ENCODE peak calls at places on chromosomes 12 and 14, in five cellular contexts. U is GM12878, I is MM.1S, R is astrocyte, A is neural progenitor cell. G is an unnamed sample.

GRCh38 chr14:63777024-63777423 is 49.2 kb upstream of the SGPP1 start:
- DNase-seq in R (peak; percentile 71), A (no peak), I (no peak), U (no peak), G (peak; percentile 76)

GRCh38 chr12:76685246-76685678 is 78.7 kb upstream of the ZDHHC17 start:
- DNase-seq in A (peak; percentile 56), U (no peak), I (no peak), R (no peak), G (peak; percentile 40)

GRCh38 chr14:25988536-25988935 is 609.3 kb downstream of the NOVA1 start:
- DNase-seq in A (no peak), I (no peak), U (no peak), R (no peak), G (no peak)

GRCh38 chr12:13347241-13348043 is 150.9 kb downstream of the EMP1 start:
- DNase-seq in I (no peak), U (no peak), A (no peak), R (peak; percentile 68), G (peak; percentile 79)

GRCh38 chr12:49061157-49061650 is 610 bp upstream of the KMT2D start:
- DNase-seq in I (peak; percentile 30), R (no peak), A (peak; percentile 31), U (no peak), G (no peak)

GRCh38 chr12:104352106-104352713 is 48.7 kb downstream of the EID3 start:
- DNase-seq in I (no peak), U (no peak), A (no peak), R (peak; percentile 36), G (no peak)

GRCh38 chr12:4975574-4975973 is 65.9 kb downstream of the KCNA1 start:
- DNase-seq in I (no peak), A (peak; percentile 50), U (no peak), R (no peak), G (no peak)

GRCh38 chr14:20376071-20376588 is 32.7 kb downstream of the PARP2 start:
- DNase-seq in A (no peak), I (no peak), U (no peak), R (no peak), G (no peak)

GRCh38 chr14:64995291-64995690 is 8.6 kb downstream of the FNTB start:
- DNase-seq in I (no peak), A (no peak), U (no peak), R (no peak), G (no peak)

GRCh38 chr12:107557026-107557425 is 128.6 kb upstream of the PWP1 start:
- DNase-seq in R (no peak), I (no peak), A (no peak), U (no peak), G (no peak)

GRCh38 chr14:55131782-55132181 is 2.7 kb downstream of the LGALS3 start:
- DNase-seq in A (no peak), U (no peak), R (no peak), I (no peak), G (no peak)

GRCh38 chr12:24591079-24591626 is 357.7 kb downstream of the BCAT1 start:
- DNase-seq in R (no peak), A (no peak), I (no peak), U (no peak), G (no peak)

GRCh38 chr12:120317258-120318105 is 10.1 kb downstream of the PLA2G1B start:
- DNase-seq in I (peak; percentile 97), A (peak; percentile 100), U (peak; percentile 97), R (peak; percentile 97), G (peak; percentile 99)

GRCh38 chr12:3704512-3705348 is 48.2 kb downstream of the CRACR2A start:
- DNase-seq in I (peak; percentile 29), R (no peak), A (no peak), U (no peak), G (peak; percentile 33)

GRCh38 chr14:39558525-39558924 is 126.3 kb upstream of the FBXO33 start:
- DNase-seq in U (no peak), A (no peak), R (no peak), I (no peak), G (no peak)

GRCh38 chr12:30785630-30786029 is 30.9 kb upstream of the CAPRIN2 start:
- DNase-seq in R (no peak), U (no peak), I (no peak), A (no peak), G (no peak)

GRCh38 chr12:6074979-6075585 is 49.4 kb downstream of the VWF start:
- DNase-seq in A (peak; percentile 51), R (no peak), I (peak; percentile 20), U (no peak), G (peak; percentile 41)

GRCh38 chr12:96241484-96242256 is 47.5 kb downstream of the ELK3 start:
- DNase-seq in I (no peak), U (no peak), A (no peak), R (peak; percentile 79), G (peak; percentile 80)

GRCh38 chr12:56785141-56785865 is 22.2 kb downstream of the HSD17B6 start:
- DNase-seq in A (no peak), R (no peak), I (no peak), U (no peak), G (no peak)

GRCh38 chr14:96017882-96018281 is 21.3 kb upstream of the C14orf132 start:
- DNase-seq in A (no peak), I (no peak), R (no peak), U (no peak), G (no peak)

GRCh38 chr14:21068521-21069387 is 1.4 kb upstream of the ARHGEF40 start:
- DNase-seq in U (no peak), I (peak; percentile 36), A (peak; percentile 84), R (peak; percentile 22), G (peak; percentile 50)

GRCh38 chr12:120238839-120239445 is 26.6 kb downstream of the PXN start:
- DNase-seq in U (no peak), I (no peak), R (no peak), A (no peak), G (no peak)

GRCh38 chr14:81412779-81413178 is 12.7 kb upstream of the STON2 start:
- DNase-seq in A (no peak), U (no peak), I (no peak), R (no peak), G (no peak)

GRCh38 chr12:130336723-130337475 is 788 bp upstream of the PIWIL1 start:
- DNase-seq in A (no peak), I (no peak), U (no peak), R (no peak), G (no peak)

GRCh38 chr14:60515696-60516284 is 6.8 kb downstream of the SIX6 start:
- DNase-seq in I (no peak), A (peak; percentile 89), R (no peak), U (no peak), G (no peak)

GRCh38 chr12:128052341-128052740 is 214.6 kb upstream of the TMEM132C start:
- DNase-seq in R (peak; percentile 51), U (no peak), I (no peak), A (no peak), G (peak; percentile 57)

GRCh38 chr12:128043317-128043716 is 223.7 kb upstream of the TMEM132C start:
- DNase-seq in I (no peak), R (no peak), A (no peak), U (no peak), G (no peak)

GRCh38 chr12:128052777-128053176 is 214.2 kb upstream of the TMEM132C start:
- DNase-seq in R (no peak), A (no peak), I (no peak), U (no peak), G (no peak)

GRCh38 chr12:128042825-128043224 is 224.1 kb upstream of the TMEM132C start:
- DNase-seq in I (no peak), A (no peak), R (no peak), U (no peak), G (no peak)

GRCh38 chr12:128047266-128048060 is 219.5 kb upstream of the TMEM132C start:
- DNase-seq in R (no peak), U (no peak), I (peak; percentile 42), A (no peak), G (no peak)
- TF ChIP-seq EZH2 in R (no peak), U (no peak), I (no peak), A (no peak), G (no peak)

GRCh38 chr12:124506145-124506831 is 61.1 kb downstream of the NCOR2 start:
- DNase-seq in R (peak; percentile 70), A (peak; percentile 28), U (no peak), I (no peak), G (no peak)
- H2AFZ ChIP-seq in R (no peak overlapping the region), A (no peak overlapping the region), U (no peak overlapping the region), I (no peak overlapping the region), G (no peak overlapping the region)

GRCh38 chr12:109307051-109307450 is 2.0 kb downstream of the FOXN4 start:
- DNase-seq in A (no peak), R (no peak), U (no peak), I (no peak), G (no peak)

GRCh38 chr12:109305547-109305946 is 3.5 kb downstream of the FOXN4 start:
- DNase-seq in I (no peak), A (no peak), U (no peak), R (no peak), G (no peak)

GRCh38 chr12:109308534-109309440 is at the start of gene FOXN4:
- DNase-seq in A (peak; percentile 81), I (no peak), R (no peak), U (no peak), G (no peak)

GRCh38 chr12:109310247-109311125 is 1.4 kb upstream of the FOXN4 start:
- DNase-seq in A (peak; percentile 36), R (no peak), I (peak; percentile 65), U (no peak), G (no peak)

GRCh38 chr12:109309441-109310246 is 560 bp upstream of the FOXN4 start:
- DNase-seq in I (peak; percentile 71), A (peak; percentile 66), U (no peak), R (no peak), G (no peak)
- TF ChIP-seq EZH2 in I (no peak), A (no peak), U (no peak), R (peak; percentile 65), G (peak; percentile 46)

GRCh38 chr14:24136684-24137528 is 912 bp downstream of the PSME1 start:
- DNase-seq in U (no peak), R (no peak), A (no peak), I (no peak), G (no peak)

GRCh38 chr14:24135584-24135833 is 485 bp upstream of the PSME1 start:
- DNase-seq in I (no peak), U (no peak), A (no peak), R (no peak), G (no peak)

GRCh38 chr14:24133730-24134129 is 2.3 kb upstream of the PSME1 start:
- DNase-seq in I (no peak), U (no peak), R (no peak), A (no peak), G (no peak)

GRCh38 chr14:24137529-24138395 is 1.8 kb downstream of the PSME1 start:
- DNase-seq in I (no peak), R (no peak), A (no peak), U (no peak), G (no peak)

DNA sequence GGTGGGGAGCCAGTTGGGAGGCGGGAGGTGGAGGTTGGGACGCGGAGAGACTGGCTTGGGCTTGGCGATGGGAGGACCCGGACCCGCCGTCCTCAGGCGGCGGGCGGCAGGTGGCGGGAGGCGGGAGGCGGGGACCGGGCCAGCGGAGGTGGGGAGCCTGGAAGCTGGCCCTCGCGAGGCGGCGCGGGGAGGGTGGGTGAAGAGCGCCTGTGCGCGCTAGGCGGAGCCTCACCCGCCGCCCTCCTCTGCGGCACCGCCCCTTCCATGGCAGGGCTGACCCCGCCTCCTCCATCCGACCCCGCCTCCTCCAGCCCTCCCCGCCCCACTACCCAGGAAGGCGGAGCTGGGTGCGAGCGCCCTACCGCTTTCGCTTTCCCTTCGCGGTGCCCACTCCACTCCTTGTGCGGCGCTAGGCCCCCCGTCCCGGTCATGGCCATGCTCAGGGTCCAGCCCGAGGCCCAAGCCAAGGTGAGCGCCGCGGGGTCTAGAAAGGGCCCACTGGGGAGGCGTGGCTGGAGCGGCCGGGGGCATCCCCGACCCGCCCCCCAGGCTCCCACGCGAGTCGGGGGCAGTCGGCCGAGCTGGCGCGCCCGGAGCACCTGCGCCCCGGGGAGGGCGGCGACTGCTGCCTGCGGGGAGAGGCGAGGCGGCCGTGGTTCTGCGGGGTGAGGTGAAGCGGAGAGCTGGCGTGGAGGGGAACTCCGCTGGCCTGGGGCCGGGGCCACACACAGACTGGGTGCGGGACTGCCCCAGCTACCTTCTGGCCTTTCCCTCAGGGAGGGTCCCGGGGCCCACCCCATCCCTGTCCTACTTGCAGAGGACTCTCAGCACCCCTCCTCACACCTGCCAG is at the start of gene PSME1:
- DNase-seq in I (peak; percentile 76), U (peak; percentile 75), A (peak; percentile 96), R (peak; percentile 67), G (peak; percentile 82)
- H2AFZ ChIP-seq in I (peak within 1 kb of the TSS; percentile 81), U (peak within 1 kb of the TSS; percentile 83), A (peak within 1 kb of the TSS; percentile 71), R (peak within 1 kb of the TSS; percentile 92), G (peak within 1 kb of the TSS; percentile 85)